ENCODE peak calls at places on chromosomes 3 and 15, in five cellular contexts. T, D, Y, G and A are unnamed samples.

GRCh38 chr15:61144055-61144454 is 85.0 kb downstream of the RORA start:
- DNase-seq in T (peak), D (no peak), Y (no peak), G (no peak), A (no peak)

GRCh38 chr3:150933473-150934008 is 28.3 kb upstream of the MINDY4B start:
- DNase-seq in T (no peak), D (peak), Y (no peak), G (no peak), A (no peak)

GRCh38 chr3:81920805-81921204 is 159.4 kb upstream of the GBE1 start:
- DNase-seq in T (peak), D (no peak), Y (no peak), G (peak), A (peak)

GRCh38 chr3:183653209-183654064 is 18.0 kb downstream of the KLHL24 start:
- DNase-seq in T (peak), D (no peak), Y (no peak), G (peak), A (no peak)

GRCh38 chr15:39118510-39118909 is 462.4 kb upstream of the THBS1 start:
- DNase-seq in T (peak), D (peak), Y (peak), G (peak), A (peak)

GRCh38 chr3:42101048-42101447 is 9.9 kb downstream of the TRAK1 start:
- DNase-seq in T (peak), D (peak), Y (peak), G (peak), A (peak)

GRCh38 chr3:130854208-130854864 is 39.5 kb upstream of the ATP2C1 start:
- DNase-seq in T (no peak), D (no peak), Y (no peak), G (no peak), A (no peak)

GRCh38 chr3:52061116-52061910 is 4.9 kb upstream of the DUSP7 start:
- DNase-seq in T (no peak), D (no peak), Y (no peak), G (no peak), A (no peak)

GRCh38 chr15:82851331-82851850 is 42.0 kb downstream of the WHAMM start:
- DNase-seq in T (no peak), D (no peak), Y (no peak), G (no peak), A (no peak)

GRCh38 chr3:164460851-164461250 is 617.4 kb downstream of the SI start:
- DNase-seq in T (no peak), D (peak), Y (no peak), G (peak), A (peak)

GRCh38 chr3:195468391-195468776 is 25.6 kb upstream of the ACAP2 start:
- DNase-seq in T (no peak), D (no peak), Y (no peak), G (no peak), A (no peak)

GRCh38 chr3:142226474-142226873 is 1.1 kb upstream of the GK5 start:
- DNase-seq in T (peak), D (no peak), Y (no peak), G (no peak), A (no peak)

GRCh38 chr15:67690936-67691335 is 134.4 kb upstream of the SKOR1 start:
- DNase-seq in T (peak), D (peak), Y (peak), G (peak), A (peak)

GRCh38 chr3:147699175-147699838 is 290.1 kb downstream of the ZIC1 start:
- DNase-seq in T (peak), D (peak), Y (peak), G (peak), A (peak)

GRCh38 chr15:67783303-67783702 is 42.0 kb upstream of the SKOR1 start:
- DNase-seq in T (no peak), D (no peak), Y (no peak), G (no peak), A (no peak)

GRCh38 chr3:59052803-59053411 is 3.1 kb upstream of the CFAP20DC start:
- DNase-seq in T (peak), D (peak), Y (peak), G (peak), A (peak)

GRCh38 chr15:48646364-48646763 is 855 bp upstream of the FBN1 start:
- DNase-seq in T (no peak), D (no peak), Y (no peak), G (no peak), A (no peak)

GRCh38 chr15:53837263-53837662 is 77.8 kb upstream of the WDR72 start:
- DNase-seq in T (no peak), D (no peak), Y (no peak), G (no peak), A (no peak)

GRCh38 chr3:31135546-31135945 is 241.1 kb upstream of the GADL1 start:
- DNase-seq in T (no peak), D (no peak), Y (no peak), G (no peak), A (no peak)

GRCh38 chr15:94286581-94286980 is 55.2 kb downstream of the MCTP2 start:
- DNase-seq in T (no peak), D (no peak), Y (no peak), G (no peak), A (no peak)

GRCh38 chr3:13626396-13626795 is 77.5 kb downstream of the FBLN2 start:
- DNase-seq in T (no peak), D (no peak), Y (no peak), G (no peak), A (no peak)

GRCh38 chr3:48966876-48967361 is 23.1 kb upstream of the P4HTM start:
- DNase-seq in T (peak), D (no peak), Y (no peak), G (no peak), A (no peak)

GRCh38 chr15:25690673-25691543 is 172.2 kb downstream of the ATP10A start:
- DNase-seq in T (peak), D (peak), Y (peak), G (peak), A (peak)

GRCh38 chr3:158244274-158244673 is 134.4 kb downstream of the RSRC1 start:
- DNase-seq in T (no peak), D (no peak), Y (no peak), G (no peak), A (peak)

GRCh38 chr15:50210462-50211264 is 28.7 kb downstream of the SLC27A2 start:
- DNase-seq in T (no peak), D (no peak), Y (no peak), G (no peak), A (no peak)
- TF ChIP-seq CTCF in T (no peak), D (no peak), Y (no peak), G (no peak), A (no peak)

GRCh38 chr3:99172736-99173657 is 271.5 kb upstream of the DCBLD2 start:
- DNase-seq in T (peak), D (peak), Y (peak), G (peak), A (peak)
- TF ChIP-seq CTCF in T (peak), D (peak), Y (peak), G (peak), A (peak)

GRCh38 chr3:62312201-62312600 is 61.1 kb downstream of the FEZF2 start:
- DNase-seq in T (no peak), D (no peak), Y (no peak), G (no peak), A (no peak)
- TF ChIP-seq CTCF in T (no peak), D (no peak), Y (no peak), G (no peak), A (no peak)

GRCh38 chr3:189233225-189233858 is 61.6 kb downstream of the TPRG1 start:
- DNase-seq in T (peak), D (peak), Y (peak), G (peak), A (peak)
- TF ChIP-seq CTCF in T (peak), D (peak), Y (peak), G (peak), A (peak)

GRCh38 chr3:46912986-46913385 is 35.5 kb downstream of the PTH1R start:
- DNase-seq in T (no peak), D (no peak), Y (no peak), G (no peak), A (no peak)
- TF ChIP-seq CTCF in T (no peak), D (no peak), Y (no peak), G (no peak), A (no peak)

DNA sequence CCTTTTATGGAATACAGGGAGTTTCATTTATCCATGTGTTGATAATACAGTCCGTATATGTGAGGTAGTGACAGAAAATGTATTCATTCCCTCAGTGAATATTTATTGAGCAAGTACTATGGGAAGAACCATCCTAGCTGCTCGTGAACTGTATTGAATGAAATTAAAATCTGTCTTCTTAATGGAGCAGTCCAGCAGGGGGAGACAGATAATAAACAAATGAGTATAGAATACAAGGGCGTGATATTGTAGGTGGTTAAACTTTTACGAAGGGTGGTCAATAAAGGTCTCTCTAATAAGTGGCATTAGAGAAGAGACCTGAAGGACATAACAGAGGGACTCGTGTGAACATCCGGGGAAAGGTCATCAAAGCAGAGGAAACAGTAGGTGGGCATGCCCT is 62.7 kb upstream of the OSTN start:
- DNase-seq in T (peak), D (peak), Y (peak), G (peak), A (peak)
- TF ChIP-seq CTCF in T (peak), D (peak), Y (peak), G (peak), A (peak)

DNA sequence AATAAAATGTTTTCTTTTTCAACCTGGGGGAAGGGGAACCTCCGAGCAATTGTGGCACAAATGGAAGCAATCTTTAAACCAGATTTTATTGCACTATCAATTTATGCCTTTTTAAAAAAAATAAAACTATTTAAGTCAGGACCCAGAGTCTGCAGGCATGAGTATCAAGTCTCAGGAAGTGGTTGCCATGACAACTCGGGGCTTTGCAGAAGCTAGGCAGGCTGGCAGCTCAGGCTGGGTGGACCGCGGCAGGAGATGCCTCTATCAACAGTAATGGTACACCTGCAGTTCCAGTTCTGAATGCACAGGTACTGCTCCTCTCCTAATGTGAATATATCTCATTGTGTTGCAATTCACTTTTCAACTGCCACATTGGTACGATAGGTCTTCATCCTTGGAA is 447.7 kb downstream of the GABRG3 start:
- DNase-seq in T (no peak), D (peak), Y (no peak), G (no peak), A (peak)
- TF ChIP-seq CTCF in T (no peak), D (no peak), Y (no peak), G (no peak), A (no peak)

GRCh38 chr3:124621498-124621897 is 108.8 kb upstream of the UMPS start:
- DNase-seq in T (no peak), D (peak), Y (no peak), G (no peak), A (no peak)

GRCh38 chr3:124625084-124625483 is 105.2 kb upstream of the UMPS start:
- DNase-seq in T (no peak), D (no peak), Y (no peak), G (no peak), A (no peak)

GRCh38 chr3:124619887-124620599 is 110.2 kb upstream of the UMPS start:
- DNase-seq in T (no peak), D (no peak), Y (no peak), G (no peak), A (no peak)

GRCh38 chr3:124617177-124617576 is 113.1 kb upstream of the UMPS start:
- DNase-seq in T (no peak), D (no peak), Y (no peak), G (no peak), A (no peak)

DNA sequence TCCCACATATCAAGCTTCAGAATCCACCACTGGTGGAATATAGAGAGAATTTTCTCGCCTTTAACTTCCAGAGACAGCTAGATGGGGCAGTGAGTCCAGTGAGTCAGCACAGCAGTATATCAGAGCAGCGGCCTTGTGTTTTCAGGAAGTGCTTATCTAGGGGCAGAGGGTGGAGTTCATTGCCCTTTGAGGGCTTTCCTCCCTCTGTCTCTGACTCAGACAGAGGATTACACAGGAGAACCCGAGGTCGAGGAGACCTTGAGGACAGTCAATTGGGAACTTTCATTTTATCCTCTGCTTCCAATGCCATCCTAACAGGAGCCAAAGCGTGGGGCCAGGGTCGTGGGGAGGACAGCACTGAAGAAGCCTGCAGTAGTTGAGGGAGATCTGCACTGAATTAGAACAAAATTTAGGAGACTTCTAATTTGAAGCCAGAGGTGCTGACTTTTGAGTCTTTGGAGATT is 109.6 kb upstream of the UMPS start:
- DNase-seq in T (peak), D (peak), Y (peak), G (peak), A (peak)
- TF ChIP-seq CTCF in T (no peak), D (no peak), Y (peak), G (no peak), A (no peak)